ENCODE peak calls at places on chromosomes 13 and 19, in six cellular contexts. One of them, this sample, is unnamed.

GRCh38 chr13:75843033-75843432 is 206.9 kb downstream of the LMO7 start:
- DNase-seq in foreskin fibroblast: no peak
- DNase-seq in WTC11: no peak
- DNase-seq in left cardiac atrium: no peak
- DNase-seq in activated naive CD4-positive, alpha-beta T cell treated with anti-CD3 and anti-CD28 coated beads, Interleukin-2, amount 50 U/mL, for 16 hours: no peak
- DNase-seq in left ventricle myocardium inferior: peak
- DNase-seq in this sample: no peak

GRCh38 chr13:39676315-39676876 is 20.9 kb downstream of the COG6 start:
- DNase-seq in activated naive CD4-positive, alpha-beta T cell treated with anti-CD3 and anti-CD28 coated beads, Interleukin-2, amount 50 U/mL, for 16 hours: no peak
- DNase-seq in left cardiac atrium: no peak
- DNase-seq in left ventricle myocardium inferior: no peak
- DNase-seq in foreskin fibroblast: no peak
- DNase-seq in WTC11: no peak
- DNase-seq in this sample: no peak

GRCh38 chr13:90696254-90696653 is 651.2 kb upstream of the MIR17HG start:
- DNase-seq in activated naive CD4-positive, alpha-beta T cell treated with anti-CD3 and anti-CD28 coated beads, Interleukin-2, amount 50 U/mL, for 16 hours: no peak
- DNase-seq in WTC11: no peak
- DNase-seq in left cardiac atrium: no peak
- DNase-seq in left ventricle myocardium inferior: no peak
- DNase-seq in foreskin fibroblast: no peak
- DNase-seq in this sample: no peak

GRCh38 chr13:47896111-47896510 is 105.0 kb downstream of the SUCLA2 start:
- DNase-seq in foreskin fibroblast: no peak
- DNase-seq in left ventricle myocardium inferior: no peak
- DNase-seq in WTC11: no peak
- DNase-seq in activated naive CD4-positive, alpha-beta T cell treated with anti-CD3 and anti-CD28 coated beads, Interleukin-2, amount 50 U/mL, for 16 hours: no peak
- DNase-seq in left cardiac atrium: no peak
- DNase-seq in this sample: peak

GRCh38 chr13:94712287-94712811 is at the start of gene SOX21:
- DNase-seq in activated naive CD4-positive, alpha-beta T cell treated with anti-CD3 and anti-CD28 coated beads, Interleukin-2, amount 50 U/mL, for 16 hours: no peak
- DNase-seq in foreskin fibroblast: no peak
- DNase-seq in left ventricle myocardium inferior: no peak
- DNase-seq in WTC11: peak
- DNase-seq in left cardiac atrium: no peak
- DNase-seq in this sample: peak

GRCh38 chr19:57747472-57747807 is 825 bp downstream of the ZNF776 start:
- DNase-seq in WTC11: no peak
- DNase-seq in left cardiac atrium: no peak
- DNase-seq in activated naive CD4-positive, alpha-beta T cell treated with anti-CD3 and anti-CD28 coated beads, Interleukin-2, amount 50 U/mL, for 16 hours: no peak
- DNase-seq in left ventricle myocardium inferior: no peak
- DNase-seq in foreskin fibroblast: no peak
- DNase-seq in this sample: no peak

GRCh38 chr13:42865703-42866102 is 84.3 kb downstream of the FAM216B start:
- DNase-seq in left ventricle myocardium inferior: no peak
- DNase-seq in WTC11: no peak
- DNase-seq in foreskin fibroblast: no peak
- DNase-seq in activated naive CD4-positive, alpha-beta T cell treated with anti-CD3 and anti-CD28 coated beads, Interleukin-2, amount 50 U/mL, for 16 hours: no peak
- DNase-seq in left cardiac atrium: no peak
- DNase-seq in this sample: no peak

GRCh38 chr19:56177564-56178243 is 1.9 kb downstream of the GALP start:
- DNase-seq in WTC11: no peak
- DNase-seq in left ventricle myocardium inferior: no peak
- DNase-seq in foreskin fibroblast: no peak
- DNase-seq in activated naive CD4-positive, alpha-beta T cell treated with anti-CD3 and anti-CD28 coated beads, Interleukin-2, amount 50 U/mL, for 16 hours: no peak
- DNase-seq in left cardiac atrium: no peak
- DNase-seq in this sample: no peak

GRCh38 chr13:99991806-99992242 is 10.2 kb downstream of the ZIC2 start:
- DNase-seq in activated naive CD4-positive, alpha-beta T cell treated with anti-CD3 and anti-CD28 coated beads, Interleukin-2, amount 50 U/mL, for 16 hours: no peak
- DNase-seq in left ventricle myocardium inferior: no peak
- DNase-seq in WTC11: peak
- DNase-seq in foreskin fibroblast: no peak
- DNase-seq in left cardiac atrium: no peak
- DNase-seq in this sample: peak

GRCh38 chr13:97028441-97029299 is 34.4 kb upstream of the OXGR1 start:
- DNase-seq in left ventricle myocardium inferior: peak
- DNase-seq in foreskin fibroblast: peak
- DNase-seq in left cardiac atrium: peak
- DNase-seq in WTC11: peak
- DNase-seq in activated naive CD4-positive, alpha-beta T cell treated with anti-CD3 and anti-CD28 coated beads, Interleukin-2, amount 50 U/mL, for 16 hours: peak
- DNase-seq in this sample: peak

GRCh38 chr13:59873856-59874255 is 289.9 kb downstream of the DIAPH3 start:
- DNase-seq in WTC11: no peak
- DNase-seq in foreskin fibroblast: no peak
- DNase-seq in activated naive CD4-positive, alpha-beta T cell treated with anti-CD3 and anti-CD28 coated beads, Interleukin-2, amount 50 U/mL, for 16 hours: no peak
- DNase-seq in left ventricle myocardium inferior: no peak
- DNase-seq in left cardiac atrium: no peak
- DNase-seq in this sample: no peak

This sample was measured in islet precursor cell.